ENCODE peak calls at places on chromosomes 12 and 14, in five cellular contexts. A is tibial nerve, X is stomach, M is right atrium auricular region, I is prostate gland. G is an unnamed sample.

GRCh38 chr12:30828686-30829085 is 73.9 kb upstream of the CAPRIN2 start:
- DNase-seq in I (no peak), M (no peak), X (no peak), A (no peak), G (no peak)

GRCh38 chr12:21413369-21414277 is 23.8 kb upstream of the PYROXD1 start:
- DNase-seq in M (no peak), I (no peak), A (no peak), X (no peak), G (no peak)

GRCh38 chr14:105058521-105059034 is 6.7 kb downstream of the GPR132 start:
- DNase-seq in X (no peak), I (no peak), A (no peak), M (no peak), G (no peak)

GRCh38 chr12:49687941-49688340 is 19.3 kb downstream of the FMNL3 start:
- DNase-seq in X (no peak), A (no peak), I (no peak), M (no peak), G (no peak)

GRCh38 chr14:28494196-28494595 is 272.4 kb upstream of the FOXG1 start:
- DNase-seq in M (no peak), A (no peak), X (no peak), I (no peak), G (no peak)

GRCh38 chr12:62732861-62733427 is 202.0 kb downstream of the PPM1H start:
- DNase-seq in X (no peak), A (no peak), M (no peak), I (no peak), G (no peak)

GRCh38 chr14:54685286-54685845 is 118.4 kb downstream of the SAMD4A start:
- DNase-seq in A (no peak), I (no peak), X (no peak), M (no peak), G (no peak)

GRCh38 chr12:45726594-45727300 is 2.8 kb upstream of the ARID2 start:
- DNase-seq in X (peak), I (peak), A (peak), M (peak), G (no peak)

GRCh38 chr12:28222959-28223662 is 32.9 kb downstream of the CCDC91 start:
- DNase-seq in M (no peak), A (no peak), X (no peak), I (no peak), G (no peak)

GRCh38 chr12:54352022-54352531 is 12.2 kb downstream of the GPR84 start:
- DNase-seq in M (no peak), A (no peak), I (peak), X (peak), G (no peak)

GRCh38 chr12:78209851-78210493 is 379.3 kb downstream of the NAV3 start:
- DNase-seq in M (no peak), I (no peak), X (no peak), A (no peak), G (no peak)

GRCh38 chr12:113676547-113676946 is 204.9 kb upstream of the LHX5 start:
- DNase-seq in X (no peak), M (no peak), I (no peak), A (no peak), G (no peak)

GRCh38 chr12:26298785-26299621 is 103.6 kb downstream of the SSPN start:
- DNase-seq in X (no peak), M (no peak), A (no peak), I (no peak), G (no peak)

GRCh38 chr14:75217508-75218206 is 41.2 kb upstream of the TMED10 start:
- DNase-seq in M (no peak), X (no peak), A (no peak), I (no peak), G (no peak)

GRCh38 chr12:4379410-4379809 is at the start of gene FGF23:
- DNase-seq in A (no peak), M (no peak), X (no peak), I (no peak), G (no peak)

GRCh38 chr12:6767301-6767591 is 1.1 kb downstream of the PTMS start:
- DNase-seq in I (no peak), M (no peak), A (no peak), X (no peak), G (no peak)

DNA sequence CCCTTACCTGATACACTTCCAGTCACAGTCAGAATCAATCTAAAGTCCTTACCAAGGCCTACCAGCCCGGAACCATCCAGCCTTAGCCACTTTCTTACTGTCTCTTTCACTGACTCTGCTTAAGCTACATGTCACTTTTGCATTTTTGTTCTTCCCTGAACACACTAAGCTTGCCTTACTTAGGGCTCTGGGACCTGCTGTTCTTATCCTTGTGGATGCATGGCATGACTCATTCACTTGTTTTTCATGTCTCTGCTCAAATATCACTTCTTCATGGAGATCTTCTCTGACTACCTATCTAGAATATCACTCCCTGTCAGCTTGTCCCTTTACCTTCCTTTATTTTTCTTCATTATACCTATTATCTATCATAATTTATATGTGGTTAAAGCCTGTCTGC is 65.6 kb upstream of the ZDHHC17 start:
- DNase-seq in A (no peak), X (no peak), I (no peak), M (no peak), G (no peak)
- TF ChIP-seq CTCF in A (no peak), X (no peak), I (no peak), M (no peak), G (no peak)

GRCh38 chr12:94829552-94829951 is 173.9 kb downstream of the NDUFA12 start:
- DNase-seq in I (no peak), X (no peak), A (no peak), M (no peak), G (no peak)

GRCh38 chr12:94834036-94834625 is 169.4 kb downstream of the NDUFA12 start:
- DNase-seq in A (no peak), M (no peak), X (no peak), I (no peak), G (no peak)

GRCh38 chr12:94831081-94831747 is 172.3 kb downstream of the NDUFA12 start:
- DNase-seq in I (no peak), M (no peak), X (no peak), A (no peak), G (no peak)

GRCh38 chr12:94832105-94832504 is 171.4 kb downstream of the NDUFA12 start:
- DNase-seq in A (no peak), X (no peak), I (no peak), M (no peak), G (no peak)

DNA sequence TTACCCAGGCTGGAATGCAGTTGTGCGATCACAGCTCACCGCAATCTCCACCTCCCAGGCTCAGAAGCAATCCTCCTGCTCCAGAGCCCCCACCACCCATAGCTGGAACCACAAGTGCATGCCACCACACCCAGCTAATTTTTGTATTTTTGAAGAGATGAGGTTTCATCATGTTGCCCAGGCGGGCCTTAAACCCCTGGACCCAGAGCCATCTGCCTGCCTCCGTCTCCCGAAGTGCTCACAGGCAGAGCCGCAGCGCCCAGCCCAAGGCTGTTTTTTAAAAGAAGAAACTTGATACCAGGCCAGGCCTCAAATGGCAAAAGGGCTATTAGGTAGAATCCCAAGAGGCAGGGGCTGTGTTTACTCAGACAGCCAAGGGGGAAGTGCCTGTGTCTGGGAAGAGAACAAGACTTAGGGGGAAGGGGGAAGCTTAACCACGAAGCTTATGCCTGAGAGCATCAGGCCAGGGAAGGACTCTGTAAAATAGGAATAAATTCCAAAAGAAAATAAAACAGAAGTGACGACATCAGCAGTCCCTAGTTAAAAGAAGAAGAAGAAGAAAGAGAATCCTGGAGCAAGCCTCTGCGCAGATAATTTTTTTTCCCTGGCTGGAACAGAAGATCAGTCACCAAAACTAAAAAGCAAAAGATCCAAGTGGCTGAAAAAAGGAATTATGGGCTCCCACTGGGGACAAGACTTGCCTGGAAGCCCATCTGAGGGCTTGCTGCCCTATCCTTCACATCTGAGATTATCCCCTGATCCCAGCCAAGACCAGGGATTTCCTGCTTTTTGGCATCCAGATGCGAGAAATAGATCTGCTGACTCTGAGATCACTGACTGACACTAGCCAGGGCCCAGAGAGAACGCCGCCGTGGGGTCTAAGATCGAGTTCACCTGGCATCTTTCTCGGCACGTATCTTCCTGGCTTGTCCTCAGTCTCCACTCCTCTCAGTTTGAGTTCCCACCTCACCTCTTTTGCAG is 170.4 kb downstream of the NDUFA12 start:
- DNase-seq in M (no peak), X (no peak), A (peak), I (no peak), G (no peak)
- H3K27ac ChIP-seq in M (no peak), X (peak), A (peak), I (peak), G (no peak)

GRCh38 chr14:63996016-63996415 is 143.2 kb downstream of the SYNE2 start:
- DNase-seq in M (no peak), X (no peak), A (no peak), I (no peak), G (no peak)

GRCh38 chr14:63992858-63993257 is 140.1 kb downstream of the SYNE2 start:
- DNase-seq in X (no peak), I (peak), M (no peak), A (no peak), G (no peak)

GRCh38 chr14:63993992-63994391 is 141.2 kb downstream of the SYNE2 start:
- DNase-seq in I (no peak), M (no peak), A (no peak), X (no peak), G (no peak)

GRCh38 chr14:63996575-63997220 is 143.9 kb downstream of the SYNE2 start:
- DNase-seq in A (no peak), X (no peak), M (no peak), I (no peak), G (no peak)

GRCh38 chr14:63995285-63995684 is 142.5 kb downstream of the SYNE2 start:
- DNase-seq in M (no peak), I (no peak), A (no peak), X (no peak), G (no peak)
- H3K4me3 ChIP-seq in M (no peak), I (no peak), A (no peak), X (no peak), G (no peak)

DNA sequence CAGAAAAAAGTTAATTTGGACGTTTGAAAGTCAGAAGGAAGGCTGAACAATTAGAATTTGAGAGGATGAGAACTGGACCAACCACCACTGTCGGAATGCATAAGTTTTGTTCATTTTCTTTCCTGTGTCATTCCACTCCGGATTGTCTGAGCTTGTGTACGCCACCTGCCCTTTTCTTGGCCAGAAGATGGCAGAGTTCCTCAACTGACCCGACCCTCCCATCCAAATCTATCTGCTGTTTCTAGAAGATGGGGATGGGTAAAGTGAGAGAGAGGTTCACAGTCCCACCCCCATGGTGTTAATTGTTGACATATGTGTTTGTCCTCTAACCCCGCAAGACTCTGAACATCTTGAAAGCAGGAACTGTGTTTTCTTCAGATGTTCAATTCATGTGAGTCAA is 388.0 kb downstream of the VRK1 start:
- DNase-seq in I (no peak), A (no peak), X (no peak), M (no peak), G (no peak)
- TF ChIP-seq CTCF in I (no peak), A (no peak), X (no peak), M (no peak), G (no peak)

GRCh38 chr12:120321382-120322202 is 6.0 kb downstream of the PLA2G1B start:
- DNase-seq in A (no peak), M (no peak), I (no peak), X (peak), G (no peak)
- H3K27ac ChIP-seq in A (no peak), M (no peak), I (no peak), X (peak), G (no peak)

GRCh38 chr12:51813931-51814310 is 34.6 kb downstream of the FIGNL2 start:
- DNase-seq in A (no peak), X (no peak), I (no peak), M (no peak), G (no peak)

GRCh38 chr12:51817027-51817953 is 31.2 kb downstream of the FIGNL2 start:
- DNase-seq in X (no peak), I (no peak), A (no peak), M (no peak), G (no peak)

GRCh38 chr12:51812871-51813270 is 35.6 kb downstream of the FIGNL2 start:
- DNase-seq in I (no peak), A (no peak), M (no peak), X (no peak), G (no peak)

GRCh38 chr12:51815571-51815970 is 32.9 kb downstream of the FIGNL2 start:
- DNase-seq in M (no peak), X (no peak), I (no peak), A (no peak), G (no peak)

DNA sequence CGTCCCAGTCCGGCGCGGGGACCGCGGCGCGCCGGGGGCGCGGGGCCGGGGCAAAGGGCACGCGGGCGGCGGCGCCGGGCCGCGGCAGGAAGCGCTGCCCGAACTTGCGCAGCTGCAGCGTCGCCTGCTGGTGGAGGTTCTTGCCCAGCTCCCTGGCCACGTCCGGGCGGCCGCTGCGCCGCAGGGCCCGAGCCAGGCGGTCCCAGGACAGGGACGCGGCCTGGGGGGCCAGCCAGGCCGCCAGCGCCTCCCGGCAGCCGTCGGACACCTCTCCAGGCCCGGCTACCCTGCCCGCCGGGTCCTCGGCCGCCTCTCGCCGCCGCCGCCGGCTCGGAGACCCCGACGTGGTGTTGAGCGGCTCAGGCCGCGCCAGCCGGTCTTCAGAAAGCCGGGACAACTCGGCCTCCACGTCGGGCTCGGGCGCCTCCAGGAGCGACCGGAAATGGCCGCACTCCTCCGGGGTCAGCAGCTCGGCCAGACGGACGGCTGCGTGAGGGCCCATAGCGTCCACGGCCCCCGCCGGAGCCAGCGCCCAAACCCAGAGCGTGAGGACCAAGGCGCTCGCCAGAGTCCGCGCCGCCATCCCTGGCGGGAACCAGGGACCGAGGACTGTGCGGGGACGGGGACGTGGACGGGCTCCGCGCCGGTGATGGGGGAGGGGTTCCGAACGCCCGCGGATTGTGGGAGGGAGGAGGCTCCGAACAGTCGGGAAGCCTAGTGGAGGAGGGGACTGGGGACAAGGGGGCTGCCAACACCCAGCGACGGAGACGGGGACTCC is 34.0 kb downstream of the FIGNL2 start:
- DNase-seq in I (peak), A (peak), M (no peak), X (peak), G (peak)
- H3K4me3 ChIP-seq in I (peak), A (peak), M (peak), X (peak), G (peak)

GRCh38 chr12:63935361-63935760 is 90.9 kb downstream of the SRGAP1 start:
- DNase-seq in I (no peak), A (no peak), X (no peak), M (no peak), G (no peak)
- TF ChIP-seq CTCF in I (no peak), A (no peak), X (no peak), M (no peak), G (no peak)

GRCh38 chr12:57863676-57864075 is 17.1 kb upstream of the CTDSP2 start:
- DNase-seq in A (no peak), X (no peak), I (no peak), M (no peak), G (no peak)
- H3K27ac ChIP-seq in A (peak), X (peak), I (peak), M (peak), G (no peak)

DNA sequence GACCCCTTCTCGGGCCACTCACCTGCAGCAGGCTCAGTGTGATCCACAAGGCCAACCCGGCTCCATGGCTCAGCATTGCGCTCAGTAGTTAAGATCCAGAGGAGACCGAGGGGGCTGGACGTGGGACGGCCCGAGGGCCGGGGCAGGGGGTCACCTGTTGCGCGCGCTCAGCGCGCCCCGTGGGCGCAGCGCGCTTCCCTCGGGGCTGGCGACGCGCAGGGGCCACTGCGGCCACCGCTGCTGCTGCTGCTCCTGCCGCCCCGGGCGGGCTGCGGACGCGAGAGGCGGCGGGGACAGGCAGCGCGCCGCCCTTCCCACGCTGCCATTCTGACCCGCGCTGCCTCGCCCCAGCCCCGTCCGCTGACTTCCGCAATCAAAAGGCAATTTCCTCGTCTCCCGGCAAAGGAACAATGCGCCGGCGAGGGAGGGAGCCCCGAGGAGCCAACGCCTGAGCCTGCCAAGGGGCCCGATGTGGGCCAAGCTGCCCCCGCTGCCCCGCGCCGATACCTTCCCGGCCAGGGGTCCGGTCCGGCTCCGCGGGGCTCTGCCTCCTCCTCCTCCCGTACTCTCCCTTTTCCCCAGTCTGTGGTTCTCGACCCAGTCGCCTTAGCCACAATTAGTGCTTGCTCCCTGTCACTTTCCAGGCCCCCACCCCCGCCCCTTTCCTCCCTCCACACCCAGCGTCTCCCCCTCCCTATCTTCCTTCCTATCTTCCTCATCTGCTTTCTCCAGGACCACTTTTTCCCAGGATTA is 27.3 kb downstream of the PTPRB start:
- DNase-seq in M (peak), X (peak), I (peak), A (peak), G (no peak)
- H3K4me3 ChIP-seq in M (peak), X (peak), I (peak), A (peak), G (peak)

G was measured in AG04450.